ENCODE peak calls at places on chromosomes 3 and 15, in seven cellular contexts. F is activated CD4-positive, alpha-beta T cell treated with anti-CD3 and anti-CD28 coated beads for 4 hours; P is HFFc6; E is GM19239; C is psoas muscle; R is stimulated activated CD8-positive, alpha-beta memory T cell treated with anti-CD3 and anti-CD28 coated beads, Interleukin-7, amount 100 ng/mL, for 48 hours; H is cardiac fibroblast. X is an unnamed sample.

GRCh38 chr15:51751687-51752683 is 588 bp downstream of the TMOD2 start:
- DNase-seq in F (no peak), P (no peak), E (no peak), C (peak), R (no peak), H (peak), X (no peak)

GRCh38 chr15:45185903-45186770 is 1.6 kb downstream of the SHF start:
- DNase-seq in F (no peak), P (peak), E (no peak), C (no peak), R (no peak), H (no peak), X (no peak)

GRCh38 chr3:10023587-10024310 is 2.5 kb upstream of the FANCD2 start:
- DNase-seq in F (no peak), P (peak), E (no peak), C (no peak), R (no peak), H (peak), X (no peak)

GRCh38 chr15:59699810-59700431 is 10.8 kb upstream of the BNIP2 start:
- DNase-seq in F (no peak), P (no peak), E (no peak), C (no peak), R (no peak), H (peak), X (no peak)

GRCh38 chr3:171351676-171352075 is 108.5 kb downstream of the TNIK start:
- DNase-seq in F (no peak), P (peak), E (no peak), C (no peak), R (no peak), H (peak), X (no peak)

GRCh38 chr3:196968233-196969000 is at the start of gene PIGZ:
- DNase-seq in F (peak), P (no peak), E (peak), C (peak), R (peak), H (peak), X (no peak)

GRCh38 chr15:53586815-53587214 is 172.6 kb downstream of the WDR72 start:
- DNase-seq in F (no peak), P (no peak), E (peak), C (no peak), R (no peak), H (no peak), X (peak)

GRCh38 chr3:176351408-176351807 is 845.9 kb downstream of the TBL1XR1 start:
- DNase-seq in F (no peak), P (no peak), E (no peak), C (no peak), R (no peak), H (peak), X (no peak)

GRCh38 chr3:38608961-38609360 is 40.5 kb downstream of the SCN5A start:
- DNase-seq in F (no peak), P (no peak), E (no peak), C (peak), R (no peak), H (no peak), X (no peak)

GRCh38 chr3:169627073-169627472 is 36.4 kb downstream of the MECOM start:
- DNase-seq in F (no peak), P (no peak), E (no peak), C (no peak), R (no peak), H (no peak), X (no peak)

GRCh38 chr3:55147856-55148720 is 220.2 kb upstream of the LRTM1 start:
- DNase-seq in F (no peak), P (no peak), E (no peak), C (no peak), R (no peak), H (peak), X (no peak)

GRCh38 chr15:92075764-92076163 is 222.3 kb downstream of the SLCO3A1 start:
- DNase-seq in F (no peak), P (no peak), E (no peak), C (no peak), R (no peak), H (peak), X (no peak)

GRCh38 chr3:81033690-81034089 is 727.8 kb downstream of the GBE1 start:
- DNase-seq in F (no peak), P (no peak), E (no peak), C (no peak), R (no peak), H (no peak), X (no peak)

GRCh38 chr15:58731756-58732535 is 17.6 kb downstream of the ADAM10 start:
- DNase-seq in F (no peak), P (peak), E (no peak), C (no peak), R (no peak), H (peak), X (no peak)

GRCh38 chr3:155382396-155383042 is 89.0 kb upstream of the STRIT1 start:
- DNase-seq in F (peak), P (peak), E (peak), C (peak), R (no peak), H (peak), X (no peak)

GRCh38 chr3:57557088-57557537 is 1.0 kb downstream of the PDE12 start:
- DNase-seq in F (peak), P (peak), E (peak), C (no peak), R (no peak), H (peak), X (no peak)

GRCh38 chr3:144129536-144130214 is 158.1 kb downstream of the DIPK2A start:
- DNase-seq in F (no peak), P (no peak), E (no peak), C (no peak), R (no peak), H (no peak), X (no peak)

X was measured in GM12864.